ENCODE peak calls at places on chromosomes 6 and 20, in ten cellular contexts. Q is stimulated activated CD8-positive, alpha-beta memory T cell treated with anti-CD3 and anti-CD28 coated beads, Interleukin-2, amount 100 ng/mL, for 48 hours; C is skeletal muscle cell; G is HEK293T; T is 8988T; P is T47D; J is psoas muscle; U is nucleus accumbens; N is COR-L47; Z is LHCN-M2. L is an unnamed sample.

GRCh38 chr20:32646486-32646885 is 27.3 kb downstream of the C20orf203 start:
- DNase-seq in G (no peak), C (no peak), U (no peak), J (no peak), Q (no peak), P (no peak), N (no peak), T (no peak), Z (no peak), L (no peak)

GRCh38 chr6:2843138-2843740 is 1.6 kb upstream of the SERPINB1 start:
- DNase-seq in J (no peak), C (no peak), Q (no peak), T (no peak), P (no peak), Z (no peak), U (no peak), G (no peak), N (no peak), L (no peak)

GRCh38 chr6:166360243-166361079 is 18.1 kb upstream of the SFT2D1 start:
- DNase-seq in P (no peak), N (no peak), Z (peak), C (peak), Q (no peak), U (no peak), T (no peak), J (no peak), G (no peak), L (peak)

GRCh38 chr20:59095140-59095539 is 52.6 kb upstream of the PRELID3B start:
- DNase-seq in P (no peak), Q (no peak), C (no peak), Z (no peak), N (no peak), J (no peak), T (no peak), U (no peak), G (no peak), L (no peak)

GRCh38 chr20:33656783-33657703 is 5.1 kb upstream of the C20orf144 start:
- DNase-seq in P (no peak), N (no peak), Q (no peak), Z (no peak), C (no peak), G (no peak), J (no peak), T (peak), U (no peak), L (no peak)

GRCh38 chr6:90468080-90468479 is 118.8 kb downstream of the MAP3K7 start:
- DNase-seq in Z (peak), P (no peak), U (no peak), G (no peak), C (no peak), J (no peak), T (no peak), Q (no peak), N (no peak), L (peak)

GRCh38 chr6:6712258-6712978 is 123.9 kb downstream of the LY86 start:
- DNase-seq in G (no peak), C (peak), Z (peak), U (no peak), T (no peak), N (no peak), P (no peak), Q (no peak), J (peak), L (peak)

GRCh38 chr20:42432931-42433330 is 756.8 kb downstream of the PTPRT start:
- DNase-seq in Z (no peak), Q (no peak), N (no peak), G (no peak), J (peak), C (no peak), T (no peak), U (no peak), P (no peak), L (no peak)

GRCh38 chr6:2209226-2209809 is 36.1 kb downstream of the GMDS start:
- DNase-seq in C (no peak), U (no peak), Q (peak), P (peak), J (no peak), N (peak), Z (peak), T (no peak), G (peak), L (peak)

GRCh38 chr6:138036955-138037592 is 70.1 kb downstream of the PERP start:
- DNase-seq in U (no peak), G (no peak), P (no peak), Z (no peak), Q (no peak), C (no peak), T (no peak), N (no peak), J (no peak), L (peak)

GRCh38 chr20:11891827-11892521 is 25.7 kb upstream of the BTBD3 start:
- DNase-seq in T (peak), G (peak), N (peak), Q (peak), U (peak), P (peak), Z (peak), C (no peak), J (peak), L (peak)

GRCh38 chr6:49980898-49981297 is 11.5 kb upstream of the DEFB113 start:
- DNase-seq in G (no peak), N (no peak), C (peak), U (no peak), Z (peak), Q (no peak), T (no peak), J (no peak), P (no peak), L (peak)

GRCh38 chr6:16802071-16802470 is 40.8 kb upstream of the ATXN1 start:
- DNase-seq in U (no peak), J (no peak), C (peak), Q (no peak), T (no peak), P (no peak), Z (peak), G (no peak), N (no peak), L (no peak)

GRCh38 chr20:48908661-48909316 is 12.7 kb upstream of the ARFGEF2 start:
- DNase-seq in C (no peak), J (no peak), U (no peak), T (no peak), G (no peak), Z (no peak), Q (no peak), P (no peak), N (no peak), L (peak)

GRCh38 chr6:114144887-114145851 is 174.2 kb upstream of the HDAC2 start:
- DNase-seq in N (no peak), U (no peak), P (peak), C (peak), T (no peak), Z (peak), J (no peak), G (no peak), Q (no peak), L (no peak)

GRCh38 chr6:112511441-112511840 is 164.3 kb downstream of the RFPL4B start:
- DNase-seq in Z (no peak), P (no peak), N (no peak), Q (no peak), U (no peak), C (no peak), J (no peak), G (no peak), T (no peak), L (peak)

GRCh38 chr6:43120938-43121913 is 45.1 kb downstream of the PTK7 start:
- DNase-seq in J (peak), C (peak), Q (no peak), N (no peak), G (no peak), P (peak), T (no peak), Z (peak), U (no peak), L (peak)

GRCh38 chr6:36319436-36319762 is 17.3 kb downstream of the BNIP5 start:
- DNase-seq in T (no peak), C (no peak), Z (no peak), P (peak), U (no peak), J (no peak), N (peak), Q (no peak), G (no peak), L (no peak)

GRCh38 chr20:17837179-17837578 is 131.4 kb downstream of the SNX5 start:
- DNase-seq in G (no peak), U (no peak), T (no peak), P (no peak), Z (no peak), N (no peak), Q (no peak), J (no peak), C (no peak), L (no peak)

L was measured in HT1080.